ENCODE peak calls at places on chromosomes 4 and X, in four cellular contexts. T, N, L and E are unnamed samples.

GRCh38 chr4:56671373-56671772 is 9.7 kb downstream of the HOPX start:
- DNase-seq in L (no peak), T (no peak), N (no peak), E (no peak)

GRCh38 chrX:68998716-68999115 is 166.5 kb downstream of the PJA1 start:
- DNase-seq in T (no peak), L (no peak), N (no peak), E (no peak)

GRCh38 chr4:46931981-46932380 is 22.9 kb upstream of the COX7B2 start:
- DNase-seq in T (peak), N (no peak), L (no peak), E (peak)

GRCh38 chr4:87884976-87885574 is 52.3 kb downstream of the MEPE start:
- DNase-seq in T (no peak), N (no peak), L (no peak), E (no peak)

GRCh38 chr4:54061873-54062272 is 2.5 kb downstream of the CHIC2 start:
- DNase-seq in T (no peak), L (no peak), N (no peak), E (no peak)

GRCh38 chrX:14050704-14051103 is 21.0 kb upstream of the GEMIN8 start:
- DNase-seq in L (no peak), N (no peak), T (no peak), E (no peak)

GRCh38 chr4:180973894-180974293 is 1269.3 kb upstream of the TENM3 start:
- DNase-seq in N (no peak), L (no peak), T (no peak), E (no peak)

GRCh38 chr4:123352966-123353365 is 43.6 kb upstream of the SPRY1 start:
- DNase-seq in L (no peak), N (no peak), T (no peak), E (no peak)

GRCh38 chrX:153644356-153645125 is 2.5 kb upstream of the DUSP9 start:
- DNase-seq in N (no peak), L (no peak), T (no peak), E (no peak)

GRCh38 chrX:108610141-108610540 is 126.2 kb downstream of the IRS4 start:
- DNase-seq in N (no peak), T (no peak), L (no peak), E (no peak)

GRCh38 chrX:48971325-48972213 is at the start of gene KCND1:
- DNase-seq in T (no peak), N (no peak), L (peak), E (peak)

GRCh38 chr4:168514249-168514852 is 17.5 kb downstream of the PALLD start:
- DNase-seq in L (no peak), N (no peak), T (no peak), E (peak)

GRCh38 chr4:4507923-4508322 is 33.9 kb downstream of the STX18 start:
- DNase-seq in N (no peak), T (no peak), L (no peak), E (peak)

GRCh38 chrX:106862972-106863688 is 40.0 kb downstream of the RIPPLY1 start:
- DNase-seq in T (peak), L (no peak), N (peak), E (peak)

GRCh38 chrX:1582686-1583437 is 8.5 kb upstream of the AKAP17A start:
- DNase-seq in T (peak), N (no peak), L (no peak), E (peak)

GRCh38 chr4:128310266-128310697 is 22.7 kb upstream of the PGRMC2 start:
- DNase-seq in T (no peak), N (no peak), L (no peak), E (no peak)

GRCh38 chr4:152536545-152537182 is 772 bp upstream of the FBXW7 start:
- DNase-seq in N (no peak), L (no peak), T (no peak), E (peak)

GRCh38 chr4:91243132-91243531 is 1060.6 kb upstream of the GRID2 start:
- DNase-seq in T (no peak), N (no peak), L (peak), E (no peak)

GRCh38 chrX:40039887-40040286 is 57.9 kb downstream of the BCOR start:
- DNase-seq in L (no peak), T (no peak), N (no peak), E (no peak)

GRCh38 chrX:48938721-48939416 is 18.5 kb downstream of the OTUD5 start:
- DNase-seq in N (peak), L (no peak), T (peak), E (no peak)

GRCh38 chr4:184345573-184345922 is 127.9 kb upstream of the ENPP6 start:
- DNase-seq in L (peak), N (no peak), T (no peak), E (no peak)

GRCh38 chrX:24364326-24364725 is 3.9 kb downstream of the SUPT20HL1 start:
- DNase-seq in N (no peak), L (no peak), T (no peak), E (no peak)